ENCODE peak calls at places on chromosomes 7 and 10, in eight cellular contexts. C is A549, U is HFF-Myc, Q is GM23338, M is cardiac fibroblast, V is testis, R is transverse colon, H is IMR-90. N is an unnamed sample.
A peak's percentile ranks its signal among the peaks of the same experiment; 100 is the strongest.

GRCh38 chr7:102991540-102992214 is 78.9 kb downstream of the LRRC17 start:
- DNase-seq in M (peak; percentile 89), R (peak; percentile 47), V (no peak), U (peak; percentile 92), C (peak; percentile 93), H (peak; percentile 99), Q (no peak), N (no peak)

GRCh38 chr7:1567082-1567771 is 2.6 kb downstream of the PSMG3 start:
- DNase-seq in C (no peak), R (peak; percentile 55), Q (no peak), V (no peak), U (no peak), M (no peak), H (peak; percentile 79), N (no peak)

GRCh38 chr7:125130173-125130572 is 200.5 kb upstream of the POT1 start:
- DNase-seq in R (no peak), C (no peak), Q (no peak), U (no peak), M (peak; percentile 3), H (no peak), V (no peak), N (no peak)

GRCh38 chr10:101950227-101950626 is 105.7 kb downstream of the ARMH3 start:
- DNase-seq in C (no peak), U (no peak), H (no peak), M (no peak), R (no peak), V (no peak), Q (no peak), N (no peak)

GRCh38 chr10:104981995-104982394 is 340.9 kb downstream of the SORCS3 start:
- DNase-seq in V (no peak), Q (no peak), U (no peak), R (no peak), H (no peak), C (no peak), M (no peak), N (no peak)

GRCh38 chr7:30899066-30899465 is 12.6 kb upstream of the AQP1 start:
- DNase-seq in U (no peak), Q (no peak), V (no peak), M (no peak), R (no peak), H (no peak), C (no peak), N (no peak)

GRCh38 chr10:122878799-122879338 is 512 bp downstream of the FAM24B start:
- DNase-seq in H (no peak), U (no peak), M (peak; percentile 23), V (no peak), C (peak; percentile 28), R (peak; percentile 9), Q (no peak), N (no peak)

GRCh38 chr10:80517416-80518142 is 20.1 kb upstream of the SH2D4B start:
- DNase-seq in C (no peak), U (no peak), M (no peak), V (no peak), Q (no peak), R (no peak), H (no peak), N (no peak)

DNA sequence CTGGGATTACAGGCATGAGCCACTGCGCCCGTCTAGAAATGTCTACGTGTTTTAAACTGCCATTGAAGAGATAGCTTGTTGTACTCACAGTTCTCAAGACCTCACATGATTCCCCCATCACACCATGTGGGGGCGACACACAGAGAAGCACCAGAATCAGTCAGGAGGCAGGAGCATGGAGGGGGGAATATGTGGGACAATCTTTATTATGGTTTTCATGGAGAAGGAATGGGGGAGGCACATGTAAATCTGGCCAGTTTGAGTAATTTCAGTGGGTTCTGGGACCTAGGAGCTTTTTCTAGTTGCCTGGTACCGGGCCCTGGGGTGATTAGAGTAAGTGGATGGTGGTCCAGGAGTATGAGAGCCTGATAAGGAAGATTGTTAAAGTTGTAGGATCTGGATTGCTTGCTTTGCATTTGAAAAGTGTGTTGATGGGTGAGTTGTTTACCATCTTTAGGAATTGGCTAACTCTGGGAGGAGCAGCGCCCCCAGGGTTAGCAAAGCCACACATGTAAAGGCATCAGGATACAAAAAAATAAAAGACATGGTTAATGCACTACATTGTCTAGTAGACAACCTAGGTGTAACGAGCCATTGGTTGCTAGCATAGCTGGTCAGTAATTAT is 85.4 kb upstream of the SLC13A1 start:
- DNase-seq in H (no peak), M (no peak), R (no peak), V (no peak), C (no peak), U (no peak), Q (peak; percentile 73), N (no peak)
- TF ChIP-seq CTCF in H (no peak), M (no peak), R (no peak), V (no peak), C (no peak), U (no peak), Q (peak; percentile 72), N (no peak)

DNA sequence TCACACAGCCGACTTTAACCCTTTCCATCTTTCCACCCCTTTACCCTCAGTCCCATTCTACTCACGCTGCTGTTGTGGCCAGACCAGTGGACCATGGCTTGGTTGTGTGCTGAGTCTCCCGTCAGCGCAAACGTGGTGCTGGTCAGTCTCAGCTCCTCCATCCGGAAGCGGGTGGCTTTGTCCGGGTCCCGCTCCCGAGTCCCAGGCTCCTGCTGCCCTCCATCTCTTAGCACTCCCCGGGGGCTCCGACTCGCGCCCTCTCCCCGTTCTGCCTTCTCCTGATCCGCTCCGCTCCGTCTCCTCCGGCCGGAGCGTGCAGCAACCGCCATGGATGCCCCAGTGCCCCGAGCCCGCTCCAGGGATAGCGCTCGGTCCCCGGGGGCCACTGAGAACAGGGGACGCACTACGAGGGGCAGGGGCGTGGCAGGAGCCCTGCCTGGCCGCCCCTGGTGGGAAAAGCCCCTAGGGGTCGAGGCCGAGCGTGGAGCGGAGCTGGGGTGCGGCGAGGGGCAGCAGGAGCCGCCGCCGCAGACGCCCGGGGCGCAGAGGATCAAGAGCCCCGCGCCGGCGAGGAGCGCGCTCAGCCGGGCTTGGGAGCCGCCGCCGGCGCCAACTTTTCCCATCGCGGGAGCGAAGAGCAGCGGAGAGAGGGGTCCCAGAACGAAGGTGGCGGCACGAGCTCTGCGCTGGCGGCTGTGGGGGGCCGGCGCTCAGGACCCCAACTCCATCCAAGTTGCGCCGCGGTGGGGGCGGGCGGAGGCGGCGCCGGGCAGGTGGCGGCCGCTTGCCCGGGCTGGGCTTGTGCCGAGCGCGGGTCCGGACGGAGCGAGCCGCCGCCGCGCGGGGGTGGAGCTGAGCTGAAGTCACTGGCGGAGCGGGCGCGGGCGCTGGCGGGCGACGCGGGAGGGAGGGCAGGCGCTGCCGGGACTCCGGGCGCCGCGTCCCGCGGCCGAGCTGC is at the start of gene SORCS1:
- DNase-seq in V (peak; percentile 60), R (peak; percentile 16), M (peak; percentile 1), U (no peak), C (no peak), H (no peak), Q (peak; percentile 76), N (peak; percentile 53)
- TF ChIP-seq CTCF in V (peak; percentile 4), R (no peak), M (no peak), U (no peak), C (no peak), H (no peak), Q (no peak), N (no peak)

GRCh38 chr10:58641095-58641531 is 128.4 kb downstream of the BICC1 start:
- DNase-seq in V (no peak), H (peak; percentile 92), R (no peak), M (peak; percentile 94), Q (peak; percentile 40), C (peak; percentile 65), U (peak; percentile 98), N (no peak)
- TF ChIP-seq CTCF in V (no peak), H (peak; percentile 46), R (no peak), M (peak; percentile 9), Q (peak; percentile 59), C (peak; percentile 78), U (peak; percentile 31), N (no peak)

GRCh38 chr7:133859191-133859590 is 267.9 kb upstream of the LRGUK start:
- DNase-seq in H (no peak), M (no peak), Q (peak; percentile 23), C (no peak), V (no peak), U (no peak), R (no peak), N (no peak)
- TF ChIP-seq CTCF in H (no peak), M (no peak), Q (no peak), C (no peak), V (no peak), U (no peak), R (no peak), N (no peak)

DNA sequence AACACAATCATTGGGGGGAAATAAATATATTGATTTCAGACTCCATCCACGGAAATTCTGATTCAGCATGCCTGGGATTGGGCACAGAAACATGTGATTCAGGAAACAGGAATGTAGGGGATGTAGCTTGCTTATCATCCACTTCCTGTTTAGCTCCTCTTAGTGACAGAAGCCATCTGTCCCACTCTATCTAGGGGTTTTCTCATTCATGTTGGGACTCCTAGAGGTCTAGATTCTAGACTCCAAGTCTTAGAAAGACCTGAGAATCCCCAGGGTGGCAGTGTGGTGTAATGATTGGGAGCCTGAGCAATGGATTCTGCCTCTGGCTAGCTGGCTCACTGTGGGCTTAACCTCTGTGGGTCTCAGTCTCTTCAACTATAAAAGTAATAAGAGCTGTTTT is 67.9 kb downstream of the CDK1 start:
- DNase-seq in H (peak; percentile 72), Q (peak; percentile 35), R (no peak), V (no peak), M (peak; percentile 64), U (peak; percentile 49), C (no peak), N (no peak)
- TF ChIP-seq CTCF in H (peak; percentile 24), Q (peak; percentile 16), R (no peak), V (no peak), M (no peak), U (no peak), C (no peak), N (no peak)